ENCODE peak calls at places on chromosome 6, in six cellular contexts. Z is K562, R is A549, K is upper lobe of left lung, I is HepG2, O is GM12878. N is an unnamed sample.

GRCh38 chr6:36850001-36850400 is 10.8 kb upstream of the CPNE5 start:
- ATAC-seq in Z (no peak), R (no peak), K (no peak), I (no peak), O (no peak), N (no peak)

GRCh38 chr6:157137501-157137900 is 185.8 kb downstream of the TMEM242 start:
- ATAC-seq in Z (no peak), R (no peak), K (no peak), I (no peak), O (no peak), N (no peak)

GRCh38 chr6:143213977-143214376 is 153.3 kb downstream of the AIG1 start:
- ATAC-seq in Z (no peak), R (no peak), K (no peak), I (no peak), O (no peak), N (no peak)

GRCh38 chr6:16602035-16602434 is 159.2 kb downstream of the ATXN1 start:
- ATAC-seq in Z (no peak), R (no peak), K (no peak), I (no peak), O (peak; percentile 94), N (no peak)

GRCh38 chr6:73299171-73300073 is 36.4 kb upstream of the KHDC1 start:
- ATAC-seq in Z (no peak), R (no peak), K (peak; percentile 63), I (no peak), O (no peak), N (no peak)

GRCh38 chr6:73285674-73286283 is 22.8 kb upstream of the KHDC1 start:
- ATAC-seq in Z (peak; percentile 88), R (peak; percentile 88), K (no peak), I (peak; percentile 78), O (peak; percentile 48), N (no peak)

GRCh38 chr6:56764081-56764566 is 121.4 kb upstream of the DST start:
- ATAC-seq in Z (peak; percentile 82), R (peak; percentile 90), K (peak; percentile 68), I (peak; percentile 99), O (peak; percentile 51), N (no peak)

GRCh38 chr6:49336514-49337131 is 126.4 kb downstream of the MMUT start:
- ATAC-seq in Z (no peak), R (no peak), K (no peak), I (no peak), O (no peak), N (no peak)

GRCh38 chr6:13548500-13549210 is 25.7 kb upstream of the SIRT5 start:
- ATAC-seq in Z (peak; percentile 36), R (no peak), K (no peak), I (peak; percentile 45), O (no peak), N (no peak)

GRCh38 chr6:49548613-49549304 is 1.7 kb upstream of the C6orf141 start:
- ATAC-seq in Z (peak; percentile 69), R (no peak), K (no peak), I (no peak), O (no peak), N (no peak)

GRCh38 chr6:44960898-44961297 is 367.2 kb upstream of the RUNX2 start:
- ATAC-seq in Z (no peak), R (no peak), K (no peak), I (no peak), O (peak; percentile 83), N (no peak)

GRCh38 chr6:135902756-135903331 is 51.3 kb downstream of the PDE7B start:
- ATAC-seq in Z (no peak), R (no peak), K (no peak), I (no peak), O (no peak), N (no peak)

GRCh38 chr6:136751991-136752390 is 40.3 kb downstream of the MAP3K5 start:
- ATAC-seq in Z (no peak), R (no peak), K (no peak), I (no peak), O (peak; percentile 28), N (no peak)

GRCh38 chr6:25179051-25179778 is 100.0 kb upstream of the CARMIL1 start:
- ATAC-seq in Z (no peak), R (no peak), K (peak; percentile 72), I (no peak), O (no peak), N (peak; percentile 83)

GRCh38 chr6:89745096-89745495 is 74.5 kb downstream of the MDN1 start:
- ATAC-seq in Z (no peak), R (no peak), K (no peak), I (no peak), O (no peak), N (no peak)

GRCh38 chr6:15911753-15912504 is 217.0 kb upstream of the MYLIP start:
- ATAC-seq in Z (no peak), R (no peak), K (no peak), I (no peak), O (no peak), N (no peak)

GRCh38 chr6:140354296-140354695 is 979.8 kb upstream of the CITED2 start:
- ATAC-seq in Z (no peak), R (no peak), K (no peak), I (no peak), O (no peak), N (no peak)

GRCh38 chr6:45946352-45946751 is 69.3 kb downstream of the CLIC5 start:
- ATAC-seq in Z (peak; percentile 90), R (peak; percentile 72), K (peak; percentile 53), I (peak; percentile 92), O (peak; percentile 78), N (peak; percentile 41)

GRCh38 chr6:155314773-155315515 is 660 bp upstream of the TFB1M start:
- ATAC-seq in Z (peak; percentile 64), R (peak; percentile 78), K (peak; percentile 81), I (peak; percentile 61), O (peak; percentile 79), N (peak; percentile 78)

GRCh38 chr6:3341467-3341866 is 82.7 kb downstream of the PSMG4 start:
- ATAC-seq in Z (no peak), R (no peak), K (no peak), I (no peak), O (no peak), N (peak; percentile 74)

GRCh38 chr6:26129656-26130055 is 42.4 kb downstream of the HFE start:
- ATAC-seq in Z (no peak), R (no peak), K (no peak), I (no peak), O (no peak), N (no peak)

GRCh38 chr6:75775219-75775618 is 26.2 kb downstream of the MYO6 start:
- ATAC-seq in Z (peak; percentile 91), R (no peak), K (no peak), I (peak; percentile 80), O (peak; percentile 18), N (no peak)

GRCh38 chr6:28811873-28812272 is 111.9 kb downstream of the TRIM27 start:
- ATAC-seq in Z (peak; percentile 46), R (peak; percentile 65), K (no peak), I (peak; percentile 11), O (no peak), N (no peak)

GRCh38 chr6:28808383-28808782 is 115.4 kb downstream of the TRIM27 start:
- ATAC-seq in Z (peak; percentile 43), R (no peak), K (no peak), I (peak; percentile 17), O (no peak), N (no peak)

GRCh38 chr6:28810655-28811053 is 113.1 kb downstream of the TRIM27 start:
- ATAC-seq in Z (peak; percentile 16), R (peak; percentile 57), K (no peak), I (peak; percentile 41), O (no peak), N (no peak)

GRCh38 chr6:28807682-28808280 is 116.0 kb downstream of the TRIM27 start:
- ATAC-seq in Z (peak; percentile 49), R (peak; percentile 32), K (no peak), I (peak; percentile 28), O (peak; percentile 56), N (no peak)

DNA sequence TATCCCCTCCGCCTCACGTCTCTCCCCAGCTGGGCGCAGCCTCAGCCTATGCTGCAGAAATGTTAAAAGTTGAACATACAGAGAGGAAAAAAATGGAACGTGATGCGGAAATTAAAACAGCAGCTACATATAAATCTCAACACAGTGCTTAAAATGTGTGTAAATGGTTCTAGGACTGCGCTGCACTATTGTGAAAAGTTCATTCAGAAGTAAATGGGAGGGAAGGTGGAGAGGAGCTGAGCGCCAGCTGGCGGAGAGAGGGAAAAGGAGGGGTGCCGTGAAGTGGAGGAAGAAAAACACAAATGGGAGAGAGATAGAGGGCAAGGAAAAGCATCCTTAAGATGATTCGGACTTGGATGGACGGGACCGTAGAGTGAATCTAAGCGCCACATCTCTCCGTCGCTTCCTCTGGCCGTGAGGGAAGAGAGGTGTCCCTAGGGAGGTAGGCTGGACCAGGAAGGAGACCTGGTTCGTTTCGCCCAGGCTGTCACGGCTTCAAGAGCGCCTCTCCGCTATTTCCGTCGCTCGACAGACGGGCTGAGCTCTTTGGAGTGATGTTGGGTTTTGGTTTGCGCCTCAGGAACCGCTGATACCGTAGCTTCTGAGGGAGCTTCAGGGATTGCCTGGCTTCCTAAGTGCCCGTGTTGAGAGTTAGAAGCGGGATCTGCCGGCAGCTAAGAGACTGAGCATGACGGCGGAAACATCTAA is 113.7 kb downstream of the TRIM27 start:
- ATAC-seq in Z (peak; percentile 66), R (peak; percentile 78), K (no peak), I (peak; percentile 71), O (no peak), N (no peak)
- TF ChIP-seq CTCF in Z (peak; percentile 60), R (peak; percentile 41), K (no peak), I (peak; percentile 53), O (no peak), N (no peak)

GRCh38 chr6:27894839-27895762 is 17.1 kb downstream of the OR2B2 start:
- ATAC-seq in Z (peak; percentile 23), R (peak; percentile 14), K (peak; percentile 83), I (peak; percentile 25), O (peak; percentile 12), N (peak; percentile 77)
- TF ChIP-seq EP300 in Z (peak; percentile 6), R (no peak), K (no peak), I (no peak), O (no peak), N (no peak)

DNA sequence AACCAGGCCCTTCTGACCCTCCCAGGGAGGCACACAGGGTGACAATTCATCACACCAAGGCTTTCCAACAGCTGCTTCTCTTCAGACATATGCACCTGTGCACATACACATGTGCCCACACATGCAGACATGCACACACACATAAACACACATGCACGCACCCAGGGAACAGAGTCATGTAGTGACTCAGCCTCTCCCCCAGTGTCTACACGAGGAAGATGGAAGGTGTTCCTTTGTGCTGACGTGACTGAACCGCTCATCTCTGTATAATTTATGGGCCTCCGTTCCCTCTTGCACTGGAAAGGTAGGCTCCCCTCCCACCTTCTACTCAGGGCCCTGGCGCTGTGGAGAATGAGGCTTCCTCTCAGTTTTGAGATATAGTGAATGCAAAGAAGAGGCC is 23.8 kb upstream of the PLEKHG1 start:
- ATAC-seq in Z (peak; percentile 46), R (no peak), K (no peak), I (no peak), O (no peak), N (no peak)
- H3K27ac ChIP-seq in Z (no peak overlapping the region), R (no peak overlapping the region), K (no peak overlapping the region), I (no peak overlapping the region), O (no peak overlapping the region), N (no peak overlapping the region)

DNA sequence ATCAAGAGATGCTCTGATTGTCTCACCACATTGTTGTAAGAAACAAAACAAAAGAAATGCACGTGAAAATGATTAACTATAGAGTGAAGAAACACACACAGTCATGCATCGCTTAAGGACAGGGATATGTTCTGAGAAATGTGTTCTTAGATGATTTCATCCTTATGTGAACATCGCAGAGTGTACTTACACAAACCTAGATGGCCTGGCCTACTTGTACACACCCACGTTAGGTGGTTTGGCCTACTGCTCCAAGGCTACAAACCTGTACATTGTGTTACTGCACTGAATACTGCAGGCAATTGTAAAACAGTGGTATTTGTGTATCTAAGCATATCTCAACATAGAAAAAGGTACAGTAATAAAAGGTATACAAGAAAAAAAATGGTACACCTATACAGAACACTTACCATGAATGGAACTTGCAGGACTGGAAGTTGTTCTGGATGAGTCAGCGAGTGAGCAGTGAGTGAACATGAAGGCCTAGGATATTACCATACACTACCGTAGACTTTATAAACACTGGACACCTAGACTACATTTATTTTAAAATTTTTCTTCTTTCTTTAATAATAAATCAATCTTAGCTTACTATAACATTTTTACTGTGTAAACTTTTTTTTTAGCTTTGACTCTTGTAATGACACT is 48.6 kb downstream of the FKBP5 start:
- ATAC-seq in Z (no peak), R (no peak), K (no peak), I (no peak), O (no peak), N (no peak)
- TF ChIP-seq CTCF in Z (no peak), R (no peak), K (no peak), I (no peak), O (no peak), N (no peak)

N was measured in gastroesophageal sphincter.